ENCODE peak calls at places on chromosomes 2 and 18, in four cellular contexts. One of them, this sample, is unnamed.

GRCh38 chr18:11268691-11269686 is 119.6 kb upstream of the PIEZO2 start:
- DNase-seq in GM20000: no peak
- DNase-seq in heart right ventricle: no peak
- DNase-seq in neural crest cell: no peak
- DNase-seq in this sample: no peak

GRCh38 chr2:230738924-230739323 is 26.3 kb downstream of the CAB39 start:
- DNase-seq in GM20000: no peak
- DNase-seq in heart right ventricle: no peak
- DNase-seq in neural crest cell: no peak
- DNase-seq in this sample: no peak

GRCh38 chr18:57146956-57147636 is at the start of gene BOD1L2:
- DNase-seq in GM20000: no peak
- DNase-seq in heart right ventricle: no peak
- DNase-seq in neural crest cell: no peak
- DNase-seq in this sample: no peak

GRCh38 chr2:151733781-151734672 is at the start of gene NEB:
- DNase-seq in GM20000: no peak
- DNase-seq in heart right ventricle: no peak
- DNase-seq in neural crest cell: no peak
- DNase-seq in this sample: no peak

GRCh38 chr18:25805323-25805722 is 285.1 kb downstream of the SS18 start:
- DNase-seq in GM20000: no peak
- DNase-seq in heart right ventricle: no peak
- DNase-seq in neural crest cell: no peak
- DNase-seq in this sample: no peak

GRCh38 chr2:149098722-149099121 is 60.2 kb downstream of the LYPD6B start:
- DNase-seq in GM20000: no peak
- DNase-seq in heart right ventricle: no peak
- DNase-seq in neural crest cell: no peak
- DNase-seq in this sample: no peak

GRCh38 chr2:55093381-55093780 is 43.1 kb upstream of the RTN4 start:
- DNase-seq in GM20000: no peak
- DNase-seq in heart right ventricle: no peak
- DNase-seq in neural crest cell: no peak
- DNase-seq in this sample: peak

GRCh38 chr2:56104951-56105350 is 78.8 kb upstream of the CCDC85A start:
- DNase-seq in GM20000: no peak
- DNase-seq in heart right ventricle: no peak
- DNase-seq in neural crest cell: no peak
- DNase-seq in this sample: no peak

GRCh38 chr2:151638188-151638933 is 95.9 kb downstream of the NEB start:
- DNase-seq in GM20000: peak
- DNase-seq in heart right ventricle: no peak
- DNase-seq in neural crest cell: no peak
- DNase-seq in this sample: peak

GRCh38 chr2:218123986-218124385 is 1.8 kb upstream of the CXCR2 start:
- DNase-seq in GM20000: no peak
- DNase-seq in heart right ventricle: no peak
- DNase-seq in neural crest cell: no peak
- DNase-seq in this sample: no peak

GRCh38 chr2:59295524-59296162 is 1054.5 kb upstream of the FANCL start:
- DNase-seq in GM20000: no peak
- DNase-seq in heart right ventricle: no peak
- DNase-seq in neural crest cell: no peak
- DNase-seq in this sample: no peak

GRCh38 chr2:177275671-177276070 is 11.1 kb upstream of the NFE2L2 start:
- DNase-seq in GM20000: no peak
- DNase-seq in heart right ventricle: no peak
- DNase-seq in neural crest cell: no peak
- DNase-seq in this sample: no peak

GRCh38 chr2:59236723-59237122 is 995.6 kb upstream of the FANCL start:
- DNase-seq in GM20000: no peak
- DNase-seq in heart right ventricle: no peak
- DNase-seq in neural crest cell: no peak
- DNase-seq in this sample: no peak

GRCh38 chr2:52570716-52571115 is 1196.9 kb upstream of the CHAC2 start:
- DNase-seq in GM20000: no peak
- DNase-seq in heart right ventricle: no peak
- DNase-seq in neural crest cell: no peak
- DNase-seq in this sample: no peak

GRCh38 chr18:63817441-63818051 is 42.3 kb downstream of the SERPINB7 start:
- DNase-seq in GM20000: no peak
- DNase-seq in heart right ventricle: no peak
- DNase-seq in neural crest cell: no peak
- DNase-seq in this sample: no peak

GRCh38 chr18:68394705-68395104 is 320.2 kb downstream of the TMX3 start:
- DNase-seq in GM20000: no peak
- DNase-seq in heart right ventricle: no peak
- DNase-seq in neural crest cell: no peak
- DNase-seq in this sample: no peak

GRCh38 chr2:123500988-123501387 is 524.1 kb upstream of the CNTNAP5 start:
- DNase-seq in GM20000: no peak
- DNase-seq in heart right ventricle: no peak
- DNase-seq in neural crest cell: no peak
- DNase-seq in this sample: peak

GRCh38 chr18:36934884-36935283 is 106.0 kb downstream of the KIAA1328 start:
- DNase-seq in GM20000: no peak
- DNase-seq in heart right ventricle: no peak
- DNase-seq in neural crest cell: no peak
- DNase-seq in this sample: no peak

GRCh38 chr2:235588750-235589149 is 94.9 kb downstream of the AGAP1 start:
- DNase-seq in GM20000: no peak
- DNase-seq in heart right ventricle: no peak
- DNase-seq in neural crest cell: no peak
- DNase-seq in this sample: no peak

GRCh38 chr2:121476714-121477113 is 54.0 kb upstream of the RNU4ATAC start:
- DNase-seq in GM20000: no peak
- DNase-seq in heart right ventricle: no peak
- DNase-seq in neural crest cell: no peak
- DNase-seq in this sample: no peak

GRCh38 chr18:39846277-39846676 is 2108.8 kb upstream of the PIK3C3 start:
- DNase-seq in GM20000: no peak
- DNase-seq in heart right ventricle: peak
- DNase-seq in neural crest cell: no peak
- DNase-seq in this sample: no peak

GRCh38 chr2:33532966-33533365 is 56.5 kb downstream of the RASGRP3 start:
- DNase-seq in GM20000: no peak
- DNase-seq in heart right ventricle: no peak
- DNase-seq in neural crest cell: no peak
- DNase-seq in this sample: no peak

GRCh38 chr18:11500153-11501122 is 109.0 kb upstream of the SLC35G4 start:
- DNase-seq in GM20000: no peak
- DNase-seq in heart right ventricle: no peak
- DNase-seq in neural crest cell: peak
- DNase-seq in this sample: peak

GRCh38 chr2:40405440-40405839 is 46.5 kb downstream of the SLC8A1 start:
- DNase-seq in GM20000: no peak
- DNase-seq in heart right ventricle: no peak
- DNase-seq in neural crest cell: no peak
- DNase-seq in this sample: no peak

GRCh38 chr2:213125646-213126347 is 25.6 kb downstream of the IKZF2 start:
- DNase-seq in GM20000: no peak
- DNase-seq in heart right ventricle: no peak
- DNase-seq in neural crest cell: no peak
- DNase-seq in this sample: no peak
- TF ChIP-seq CTCF in GM20000: no peak
- TF ChIP-seq CTCF in heart right ventricle: no peak
- TF ChIP-seq CTCF in neural crest cell: no peak
- TF ChIP-seq CTCF in this sample: no peak

GRCh38 chr2:9937968-9938367 is 13.5 kb upstream of the GRHL1 start:
- DNase-seq in GM20000: no peak
- DNase-seq in heart right ventricle: no peak
- DNase-seq in neural crest cell: no peak
- DNase-seq in this sample: no peak
- TF ChIP-seq CTCF in GM20000: no peak
- TF ChIP-seq CTCF in heart right ventricle: no peak
- TF ChIP-seq CTCF in neural crest cell: no peak
- TF ChIP-seq CTCF in this sample: no peak

GRCh38 chr2:128469875-128470274 is 151.2 kb upstream of the HS6ST1 start:
- DNase-seq in GM20000: no peak
- DNase-seq in heart right ventricle: no peak
- DNase-seq in neural crest cell: no peak
- DNase-seq in this sample: no peak

GRCh38 chr2:128468186-128468585 is 149.5 kb upstream of the HS6ST1 start:
- DNase-seq in GM20000: no peak
- DNase-seq in heart right ventricle: no peak
- DNase-seq in neural crest cell: no peak
- DNase-seq in this sample: no peak

GRCh38 chr2:128466377-128467175 is 147.9 kb upstream of the HS6ST1 start:
- DNase-seq in GM20000: no peak
- DNase-seq in heart right ventricle: peak
- DNase-seq in neural crest cell: no peak
- DNase-seq in this sample: no peak

GRCh38 chr2:128467321-128467901 is 148.7 kb upstream of the HS6ST1 start:
- DNase-seq in GM20000: no peak
- DNase-seq in heart right ventricle: peak
- DNase-seq in neural crest cell: no peak
- DNase-seq in this sample: no peak

DNA sequence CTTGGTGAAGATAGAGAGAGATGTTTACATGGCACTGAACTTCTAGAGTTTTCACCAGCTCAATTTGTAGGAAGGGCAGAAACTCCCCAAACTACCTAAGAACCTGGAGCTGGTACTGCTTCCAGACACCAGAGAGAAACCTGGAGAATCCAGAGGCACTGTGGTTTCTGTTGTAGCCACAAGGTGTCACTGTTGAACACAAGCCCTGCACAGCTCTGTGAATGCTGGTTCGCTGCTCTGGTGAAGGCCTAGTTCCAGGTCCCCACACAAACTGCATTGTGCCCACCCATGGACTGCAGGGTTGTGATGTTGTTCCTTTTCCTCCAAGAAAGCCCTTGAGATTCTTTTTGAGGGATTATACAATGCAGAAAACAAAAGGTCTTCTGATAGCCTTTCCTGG is 150.5 kb upstream of the HS6ST1 start:
- DNase-seq in GM20000: no peak
- DNase-seq in heart right ventricle: no peak
- DNase-seq in neural crest cell: no peak
- DNase-seq in this sample: no peak
- TF ChIP-seq CTCF in GM20000: no peak
- TF ChIP-seq CTCF in heart right ventricle: no peak
- TF ChIP-seq CTCF in neural crest cell: peak
- TF ChIP-seq CTCF in this sample: no peak

GRCh38 chr2:239891692-239892091 is 133.4 kb downstream of the NDUFA10 start:
- DNase-seq in GM20000: no peak
- DNase-seq in heart right ventricle: no peak
- DNase-seq in neural crest cell: no peak
- DNase-seq in this sample: no peak
- TF ChIP-seq CTCF in GM20000: no peak
- TF ChIP-seq CTCF in heart right ventricle: no peak
- TF ChIP-seq CTCF in neural crest cell: no peak
- TF ChIP-seq CTCF in this sample: no peak

GRCh38 chr2:191557841-191558240 is 120.1 kb upstream of the NABP1 start:
- DNase-seq in GM20000: no peak
- DNase-seq in heart right ventricle: no peak
- DNase-seq in neural crest cell: no peak
- DNase-seq in this sample: no peak

GRCh38 chr2:191559569-191559968 is 118.4 kb upstream of the NABP1 start:
- DNase-seq in GM20000: no peak
- DNase-seq in heart right ventricle: no peak
- DNase-seq in neural crest cell: no peak
- DNase-seq in this sample: no peak

GRCh38 chr2:191555092-191555742 is 122.7 kb upstream of the NABP1 start:
- DNase-seq in GM20000: peak
- DNase-seq in heart right ventricle: peak
- DNase-seq in neural crest cell: peak
- DNase-seq in this sample: peak

GRCh38 chr2:191554240-191554639 is 123.7 kb upstream of the NABP1 start:
- DNase-seq in GM20000: no peak
- DNase-seq in heart right ventricle: no peak
- DNase-seq in neural crest cell: no peak
- DNase-seq in this sample: no peak

GRCh38 chr2:191556463-191556862 is 121.5 kb upstream of the NABP1 start:
- DNase-seq in GM20000: no peak
- DNase-seq in heart right ventricle: no peak
- DNase-seq in neural crest cell: no peak
- DNase-seq in this sample: no peak
- TF ChIP-seq CTCF in GM20000: no peak
- TF ChIP-seq CTCF in heart right ventricle: no peak
- TF ChIP-seq CTCF in neural crest cell: no peak
- TF ChIP-seq CTCF in this sample: no peak

GRCh38 chr2:197875736-197876135 is 71.3 kb downstream of the PLCL1 start:
- DNase-seq in GM20000: no peak
- DNase-seq in heart right ventricle: no peak
- DNase-seq in neural crest cell: no peak
- DNase-seq in this sample: no peak

GRCh38 chr2:197871780-197872456 is 67.5 kb downstream of the PLCL1 start:
- DNase-seq in GM20000: no peak
- DNase-seq in heart right ventricle: no peak
- DNase-seq in neural crest cell: no peak
- DNase-seq in this sample: no peak

GRCh38 chr2:197870137-197870536 is 65.7 kb downstream of the PLCL1 start:
- DNase-seq in GM20000: no peak
- DNase-seq in heart right ventricle: no peak
- DNase-seq in neural crest cell: no peak
- DNase-seq in this sample: no peak

GRCh38 chr2:197876524-197876923 is 72.1 kb downstream of the PLCL1 start:
- DNase-seq in GM20000: no peak
- DNase-seq in heart right ventricle: no peak
- DNase-seq in neural crest cell: no peak
- DNase-seq in this sample: no peak

DNA sequence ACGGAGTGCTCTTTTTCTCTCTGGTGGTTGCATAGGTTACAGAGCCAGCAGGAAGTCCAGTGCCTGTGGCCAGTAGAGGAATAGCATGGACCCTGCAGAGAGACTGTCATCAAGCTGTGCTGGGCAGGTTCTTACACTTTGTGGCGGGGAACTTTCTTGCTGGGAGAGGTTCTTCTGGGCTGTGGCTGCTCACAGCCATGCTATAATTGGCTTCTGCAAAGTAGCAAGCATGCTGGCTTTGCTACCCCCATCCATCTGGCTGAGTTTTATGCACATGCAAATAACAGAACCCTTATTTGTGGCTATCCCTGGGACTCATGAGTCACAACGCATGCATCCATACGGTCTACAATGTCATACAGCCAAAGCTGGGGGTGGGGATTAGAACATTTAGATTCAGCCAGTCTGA is 68.9 kb downstream of the PLCL1 start:
- DNase-seq in GM20000: no peak
- DNase-seq in heart right ventricle: no peak
- DNase-seq in neural crest cell: no peak
- DNase-seq in this sample: no peak
- TF ChIP-seq CTCF in GM20000: no peak
- TF ChIP-seq CTCF in heart right ventricle: no peak
- TF ChIP-seq CTCF in neural crest cell: no peak
- TF ChIP-seq CTCF in this sample: no peak

DNA sequence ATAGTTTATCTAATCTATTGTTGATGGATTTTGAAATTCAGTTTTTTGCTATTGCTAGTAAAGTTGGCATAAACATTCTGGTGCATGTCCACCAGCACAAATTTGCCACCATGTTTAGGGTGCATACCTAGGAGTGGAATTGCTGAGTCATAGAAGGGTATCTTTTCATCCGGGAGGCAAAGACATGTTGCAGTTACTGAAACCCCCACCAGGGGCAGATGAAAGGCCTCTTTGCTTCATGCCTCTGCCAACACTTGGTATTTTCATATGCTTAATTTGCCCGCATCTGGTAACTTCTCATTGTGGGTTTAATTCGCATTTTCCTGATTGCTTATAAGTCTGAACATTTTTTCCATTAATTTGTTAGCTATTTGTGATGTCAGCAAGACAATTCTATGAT is 8.2 kb downstream of the DCC start:
- DNase-seq in GM20000: no peak
- DNase-seq in heart right ventricle: no peak
- DNase-seq in neural crest cell: no peak
- DNase-seq in this sample: peak
- TF ChIP-seq CTCF in GM20000: peak
- TF ChIP-seq CTCF in heart right ventricle: no peak
- TF ChIP-seq CTCF in neural crest cell: peak
- TF ChIP-seq CTCF in this sample: no peak

This sample was measured in RWPE1.